ENCODE peak calls at places on chromosome 21, in seven cellular contexts. W is H9, O is neuronal stem cell, U is mesenchymal stem cell, B is mesendoderm, D is H1, J is trophoblast cell. A is an unnamed sample.

GRCh38 chr21:29715089-29715488 is 224.7 kb downstream of the GRIK1 start:
- DNase-seq in W (no peak), O (no peak), U (no peak), B (no peak), D (no peak), J (no peak), A (no peak)

GRCh38 chr21:39386194-39386593 is 37.3 kb upstream of the HMGN1 start:
- DNase-seq in W (peak; percentile 38), O (no peak), U (no peak), B (no peak), D (no peak), J (no peak), A (no peak)

GRCh38 chr21:31133243-31133830 is 95.1 kb upstream of the KRTAP19-8 start:
- DNase-seq in W (no peak), O (no peak), U (no peak), B (no peak), D (no peak), J (no peak), A (no peak)

GRCh38 chr21:21897275-21897883 is 899.2 kb downstream of the NCAM2 start:
- DNase-seq in W (no peak), O (no peak), U (no peak), B (no peak), D (no peak), J (peak; percentile 10), A (no peak)

GRCh38 chr21:14917762-14918161 is 147.0 kb downstream of the NRIP1 start:
- DNase-seq in W (no peak), O (no peak), U (no peak), B (no peak), D (no peak), J (peak; percentile 65), A (no peak)

GRCh38 chr21:31184462-31184861 is 146.2 kb upstream of the KRTAP19-8 start:
- DNase-seq in W (no peak), O (no peak), U (no peak), B (peak; percentile 46), D (no peak), J (no peak), A (no peak)

GRCh38 chr21:39503138-39503762 is 51.5 kb downstream of the SH3BGR start:
- DNase-seq in W (no peak), O (no peak), U (no peak), B (no peak), D (no peak), J (no peak), A (no peak)

GRCh38 chr21:22474403-22474802 is 1476.2 kb downstream of the NCAM2 start:
- DNase-seq in W (no peak), O (no peak), U (no peak), B (no peak), D (no peak), J (no peak), A (no peak)

GRCh38 chr21:38965910-38966504 is 160.3 kb downstream of the ETS2 start:
- DNase-seq in W (peak; percentile 83), O (no peak), U (peak; percentile 100), B (peak; percentile 86), D (no peak), J (peak; percentile 96), A (peak; percentile 59)

GRCh38 chr21:38951095-38951745 is 145.5 kb downstream of the ETS2 start:
- DNase-seq in W (no peak), O (no peak), U (no peak), B (no peak), D (no peak), J (peak; percentile 66), A (no peak)

GRCh38 chr21:31630062-31630711 is 29.3 kb upstream of the SOD1 start:
- DNase-seq in W (no peak), O (no peak), U (peak; percentile 38), B (no peak), D (no peak), J (peak; percentile 10), A (peak; percentile 93)

GRCh38 chr21:42580793-42581201 is 67.1 kb downstream of the SLC37A1 start:
- DNase-seq in W (no peak), O (no peak), U (no peak), B (no peak), D (no peak), J (no peak), A (no peak)
- H3K23ac ChIP-seq in W (no peak overlapping the region), O (peak overlapping the region; percentile 25), U (no peak overlapping the region), B (no peak overlapping the region), D (no peak overlapping the region), J (no peak overlapping the region), A (no peak overlapping the region)

DNA sequence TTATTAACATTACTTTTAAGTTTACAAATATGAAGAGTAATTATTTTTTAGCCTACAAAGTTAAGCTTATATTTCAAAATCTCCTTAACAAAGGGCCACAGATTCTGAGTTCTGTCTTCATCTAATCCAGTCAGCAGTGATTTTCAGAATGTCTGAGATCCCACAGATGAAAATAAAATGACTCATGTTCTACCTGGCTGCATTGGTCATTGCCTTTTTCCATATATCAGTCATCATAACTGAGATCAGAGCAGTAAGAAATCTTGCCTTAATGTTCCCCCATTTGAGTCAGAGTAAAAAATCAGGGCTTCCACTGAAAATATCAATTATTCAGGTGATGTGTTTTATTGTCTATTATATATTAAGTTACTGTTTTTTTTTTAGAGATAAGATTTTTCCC is 416.1 kb downstream of the MRPL39 start:
- DNase-seq in W (no peak), O (no peak), U (no peak), B (no peak), D (no peak), J (no peak), A (no peak)
- H3K23ac ChIP-seq in W (no peak overlapping the region), O (no peak overlapping the region), U (no peak overlapping the region), B (no peak overlapping the region), D (no peak overlapping the region), J (no peak overlapping the region), A (no peak overlapping the region)

DNA sequence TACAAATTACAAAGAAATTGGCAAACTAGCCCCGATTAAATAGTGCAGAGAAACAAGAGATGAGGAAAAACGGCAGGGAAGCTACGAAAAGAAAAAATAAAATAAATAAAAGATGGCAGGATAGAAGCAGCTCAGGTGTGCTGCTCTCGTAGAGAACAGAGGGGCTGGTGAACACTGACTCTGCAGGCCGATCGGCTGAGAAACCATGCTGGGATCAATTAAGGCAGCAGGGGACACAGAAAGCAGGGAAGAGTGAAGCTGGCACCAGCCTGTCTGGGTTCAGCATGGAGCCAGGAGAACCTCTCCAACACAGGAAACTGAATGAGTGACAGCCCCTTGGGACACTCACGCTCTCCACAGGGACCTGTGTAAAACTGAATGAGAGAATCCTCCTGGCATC is 39.5 kb upstream of the TMPRSS15 start:
- DNase-seq in W (no peak), O (no peak), U (no peak), B (no peak), D (no peak), J (no peak), A (no peak)
- H3K23ac ChIP-seq in W (no peak overlapping the region), O (no peak overlapping the region), U (no peak overlapping the region), B (no peak overlapping the region), D (no peak overlapping the region), J (no peak overlapping the region), A (no peak overlapping the region)

DNA sequence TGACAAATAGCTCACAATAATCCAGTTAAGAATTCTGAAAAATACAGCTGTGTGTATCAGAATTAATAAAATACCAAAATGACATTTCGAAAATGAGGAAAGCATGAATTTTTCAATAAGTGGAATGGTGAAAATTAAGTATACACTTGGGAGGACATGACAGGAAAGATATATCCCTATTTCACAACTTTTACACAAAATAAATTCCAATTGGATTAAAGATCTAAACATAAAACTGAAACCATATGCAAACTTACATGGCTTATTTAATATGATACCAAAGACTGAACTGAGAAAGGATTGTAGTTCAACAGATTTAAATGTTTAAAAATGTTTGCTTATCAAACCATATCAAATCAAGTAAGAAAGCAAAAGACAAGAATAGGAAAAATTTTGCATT is 510.4 kb upstream of the ADAMTS5 start:
- DNase-seq in W (no peak), O (no peak), U (no peak), B (no peak), D (no peak), J (no peak), A (peak; percentile 27)
- H3K23ac ChIP-seq in W (no peak overlapping the region), O (no peak overlapping the region), U (no peak overlapping the region), B (no peak overlapping the region), D (no peak overlapping the region), J (no peak overlapping the region), A (no peak overlapping the region)

GRCh38 chr21:36796070-36796469 is 97.2 kb downstream of the SIM2 start:
- DNase-seq in W (no peak), O (no peak), U (no peak), B (no peak), D (no peak), J (no peak), A (no peak)

GRCh38 chr21:36798461-36798860 is 99.5 kb downstream of the SIM2 start:
- DNase-seq in W (no peak), O (no peak), U (no peak), B (no peak), D (no peak), J (peak; percentile 22), A (no peak)

GRCh38 chr21:36803051-36803709 is 104.3 kb downstream of the SIM2 start:
- DNase-seq in W (no peak), O (no peak), U (no peak), B (peak; percentile 34), D (no peak), J (no peak), A (no peak)

GRCh38 chr21:36800734-36801133 is 101.8 kb downstream of the SIM2 start:
- DNase-seq in W (no peak), O (no peak), U (no peak), B (no peak), D (no peak), J (no peak), A (no peak)

GRCh38 chr21:36799869-36800268 is 101.0 kb downstream of the SIM2 start:
- DNase-seq in W (no peak), O (no peak), U (peak; percentile 30), B (no peak), D (no peak), J (no peak), A (peak; percentile 72)
- H3K23ac ChIP-seq in W (no peak overlapping the region), O (no peak overlapping the region), U (no peak overlapping the region), B (no peak overlapping the region), D (no peak overlapping the region), J (no peak overlapping the region), A (peak overlapping the region; percentile 21)

GRCh38 chr21:45073301-45074047 is 906 bp upstream of the ADARB1 start:
- DNase-seq in W (no peak), O (no peak), U (peak; percentile 49), B (no peak), D (no peak), J (peak; percentile 33), A (peak; percentile 44)

GRCh38 chr21:45074048-45074817 is at the start of gene ADARB1:
- DNase-seq in W (peak; percentile 76), O (peak; percentile 72), U (peak; percentile 65), B (peak; percentile 78), D (no peak), J (peak; percentile 24), A (peak; percentile 56)

GRCh38 chr21:45076245-45076661 is 1.9 kb downstream of the ADARB1 start:
- DNase-seq in W (peak; percentile 15), O (no peak), U (peak; percentile 31), B (peak; percentile 32), D (no peak), J (no peak), A (peak; percentile 68)

GRCh38 chr21:45075606-45076244 is 1.3 kb downstream of the ADARB1 start:
- DNase-seq in W (no peak), O (no peak), U (no peak), B (no peak), D (no peak), J (no peak), A (no peak)

GRCh38 chr21:45074818-45075605 is 632 bp downstream of the ADARB1 start:
- DNase-seq in W (peak; percentile 50), O (peak; percentile 39), U (peak; percentile 59), B (peak; percentile 52), D (no peak), J (no peak), A (no peak)
- H3K23ac ChIP-seq in W (no peak overlapping the region), O (peak overlapping the region; percentile 78), U (no peak overlapping the region), B (no peak overlapping the region), D (no peak overlapping the region), J (peak overlapping the region; percentile 25), A (peak overlapping the region; percentile 46)

GRCh38 chr21:35460441-35460840 is 411.3 kb upstream of the RUNX1 start:
- DNase-seq in W (no peak), O (no peak), U (no peak), B (no peak), D (no peak), J (no peak), A (no peak)
- H3K23ac ChIP-seq in W (no peak overlapping the region), O (no peak overlapping the region), U (no peak overlapping the region), B (no peak overlapping the region), D (no peak overlapping the region), J (no peak overlapping the region), A (no peak overlapping the region)

A was measured in IMR-90.